ENCODE peak calls at places on chromosome 12, in ten cellular contexts. V is activated B cell treated with CpG ODN at 0.5 μM for 24 hours; F is B cell; H is KG1; O is activated effector memory CD4-positive, alpha-beta T cell treated with Interleukin-2 at 50 U/mL for 16 hours; G is NCI-H1436; I is GOT3; M is right lobe of liver; Y is myocyte; L is anterior cingulate cortex. P is an unnamed sample.

GRCh38 chr12:39798429-39798828 is 178.8 kb upstream of the ABCD2 start:
- DNase-seq in V (no peak), F (no peak), H (no peak), O (no peak), G (no peak), I (no peak), M (no peak), Y (no peak), L (no peak), P (no peak)

GRCh38 chr12:113221997-113222729 is 899 bp downstream of the TPCN1 start:
- DNase-seq in V (no peak), F (no peak), H (no peak), O (no peak), G (no peak), I (no peak), M (no peak), Y (no peak), L (no peak), P (no peak)

GRCh38 chr12:124369055-124369900 is 74.4 kb downstream of the RFLNA start:
- DNase-seq in V (no peak), F (no peak), H (no peak), O (no peak), G (no peak), I (no peak), M (peak), Y (peak), L (peak), P (no peak)

GRCh38 chr12:68746572-68747180 is 700 bp downstream of the SLC35E3 start:
- DNase-seq in V (no peak), F (peak), H (peak), O (peak), G (no peak), I (peak), M (peak), Y (peak), L (peak), P (no peak)

GRCh38 chr12:130783110-130783715 is 55.8 kb downstream of the STX2 start:
- DNase-seq in V (no peak), F (no peak), H (no peak), O (no peak), G (no peak), I (no peak), M (no peak), Y (no peak), L (no peak), P (no peak)

GRCh38 chr12:9634177-9634803 is 26.6 kb upstream of the KLRB1 start:
- DNase-seq in V (no peak), F (peak), H (peak), O (peak), G (no peak), I (no peak), M (no peak), Y (peak), L (no peak), P (peak)

GRCh38 chr12:107092669-107093546 is 441 bp downstream of the CRY1 start:
- DNase-seq in V (no peak), F (peak), H (peak), O (peak), G (no peak), I (no peak), M (peak), Y (peak), L (peak), P (no peak)

GRCh38 chr12:39503445-39503844 is 60.5 kb upstream of the KIF21A start:
- DNase-seq in V (no peak), F (no peak), H (no peak), O (no peak), G (no peak), I (no peak), M (no peak), Y (no peak), L (no peak), P (no peak)

GRCh38 chr12:14256555-14257169 is 108.8 kb upstream of the ATF7IP start:
- DNase-seq in V (no peak), F (peak), H (peak), O (peak), G (peak), I (no peak), M (peak), Y (peak), L (peak), P (peak)

GRCh38 chr12:6735448-6736191 is 11.8 kb downstream of the COPS7A start:
- DNase-seq in V (no peak), F (peak), H (no peak), O (peak), G (peak), I (no peak), M (peak), Y (peak), L (peak), P (peak)

GRCh38 chr12:22858849-22859569 is 234.0 kb downstream of the ETNK1 start:
- DNase-seq in V (no peak), F (no peak), H (no peak), O (no peak), G (no peak), I (no peak), M (no peak), Y (peak), L (no peak), P (no peak)

P was measured in GF-D8.